ENCODE peak calls at places on chromosome 20, in five cellular contexts. E, S, J, Z and H are unnamed samples.
A peak's percentile ranks its signal among the peaks of the same experiment; 100 is the strongest.

GRCh38 chr20:44154521-44155001 is 32.4 kb downstream of the JPH2 start:
- DNase-seq in E (no peak), S (no peak), J (no peak), Z (no peak), H (no peak)

GRCh38 chr20:14197097-14197496 is 140.3 kb downstream of the FLRT3 start:
- DNase-seq in E (no peak), S (no peak), J (no peak), Z (no peak), H (no peak)

GRCh38 chr20:18258126-18258860 is 30.0 kb upstream of the ZNF133 start:
- DNase-seq in E (no peak), S (no peak), J (no peak), Z (no peak), H (no peak)

GRCh38 chr20:3749689-3750639 is 17.5 kb downstream of the HSPA12B start:
- DNase-seq in E (no peak), S (no peak), J (no peak), Z (peak; percentile 64), H (peak; percentile 38)

GRCh38 chr20:32130965-32131364 is 21.5 kb downstream of the TM9SF4 start:
- DNase-seq in E (no peak), S (no peak), J (no peak), Z (no peak), H (no peak)

GRCh38 chr20:63741676-63742380 is 2.3 kb downstream of the SLC2A4RG start:
- DNase-seq in E (no peak), S (no peak), J (no peak), Z (no peak), H (no peak)

GRCh38 chr20:53413188-53413631 is 180.4 kb downstream of the ZNF217 start:
- DNase-seq in E (no peak), S (peak; percentile 67), J (peak; percentile 22), Z (peak; percentile 8), H (peak; percentile 62)

GRCh38 chr20:1897965-1898464 is 2.8 kb downstream of the SIRPA start:
- DNase-seq in E (no peak), S (no peak), J (peak; percentile 61), Z (no peak), H (no peak)

GRCh38 chr20:25338112-25339023 is 52.3 kb downstream of the ABHD12 start:
- DNase-seq in E (no peak), S (no peak), J (no peak), Z (no peak), H (no peak)

GRCh38 chr20:57389695-57390603 is 1.2 kb upstream of the RBM38 start:
- DNase-seq in E (no peak), S (no peak), J (peak; percentile 23), Z (peak; percentile 29), H (no peak)

GRCh38 chr20:2851086-2851485 is 10.5 kb downstream of the VPS16 start:
- DNase-seq in E (no peak), S (no peak), J (no peak), Z (no peak), H (no peak)

GRCh38 chr20:21395666-21396044 is 1.7 kb downstream of the NKX2-4 start:
- DNase-seq in E (no peak), S (no peak), J (no peak), Z (no peak), H (no peak)

GRCh38 chr20:59010995-59011873 is 4.2 kb upstream of the CTSZ start:
- DNase-seq in E (peak; percentile 27), S (peak; percentile 94), J (peak; percentile 49), Z (no peak), H (no peak)

GRCh38 chr20:56393133-56393472 is 658 bp downstream of the CSTF1 start:
- DNase-seq in E (no peak), S (peak; percentile 19), J (no peak), Z (no peak), H (peak; percentile 5)

GRCh38 chr20:37276494-37277252 is 12.8 kb upstream of the MANBAL start:
- DNase-seq in E (peak; percentile 39), S (peak; percentile 28), J (peak; percentile 33), Z (no peak), H (peak; percentile 71)

GRCh38 chr20:32119734-32120133 is 10.2 kb downstream of the TM9SF4 start:
- DNase-seq in E (no peak), S (no peak), J (no peak), Z (no peak), H (no peak)

GRCh38 chr20:23050847-23051627 is 1.6 kb upstream of the THBD start:
- DNase-seq in E (peak; percentile 52), S (peak; percentile 70), J (peak; percentile 87), Z (peak; percentile 87), H (peak; percentile 40)

GRCh38 chr20:5859611-5860010 is 90.7 kb downstream of the TRMT6 start:
- DNase-seq in E (no peak), S (peak; percentile 28), J (no peak), Z (no peak), H (no peak)

GRCh38 chr20:10523438-10523837 is 88.3 kb downstream of the SLX4IP start:
- DNase-seq in E (no peak), S (peak; percentile 37), J (no peak), Z (no peak), H (no peak)

GRCh38 chr20:37657924-37658800 is 35.7 kb upstream of the CTNNBL1 start:
- DNase-seq in E (no peak), S (no peak), J (no peak), Z (no peak), H (no peak)

GRCh38 chr20:20466341-20466879 is 98.5 kb downstream of the INSM1 start:
- DNase-seq in E (no peak), S (no peak), J (no peak), Z (no peak), H (no peak)

GRCh38 chr20:3082955-3083952 is 1.3 kb downstream of the AVP start:
- DNase-seq in E (no peak), S (no peak), J (no peak), Z (no peak), H (peak; percentile 25)

GRCh38 chr20:20820780-20821495 is 108.5 kb upstream of the RALGAPA2 start:
- DNase-seq in E (no peak), S (no peak), J (no peak), Z (no peak), H (no peak)

GRCh38 chr20:10228330-10228729 is 9.7 kb downstream of the SNAP25 start:
- DNase-seq in E (no peak), S (no peak), J (no peak), Z (no peak), H (no peak)

GRCh38 chr20:21303872-21304586 is 898 bp downstream of the XRN2 start:
- DNase-seq in E (no peak), S (no peak), J (no peak), Z (no peak), H (no peak)

GRCh38 chr20:10448270-10449156 is 13.4 kb downstream of the SLX4IP start:
- DNase-seq in E (no peak), S (no peak), J (no peak), Z (no peak), H (no peak)

GRCh38 chr20:38640486-38640885 is 38.9 kb downstream of the ARHGAP40 start:
- DNase-seq in E (no peak), S (no peak), J (no peak), Z (peak; percentile 32), H (no peak)

GRCh38 chr20:5039255-5039657 is 37.9 kb upstream of the SLC23A2 start:
- DNase-seq in E (no peak), S (no peak), J (no peak), Z (no peak), H (peak; percentile 14)

GRCh38 chr20:48400009-48400408 is 427.8 kb downstream of the PREX1 start:
- DNase-seq in E (no peak), S (no peak), J (no peak), Z (no peak), H (no peak)

GRCh38 chr20:63686492-63687321 is 9.7 kb upstream of the TNFRSF6B start:
- DNase-seq in E (no peak), S (peak; percentile 38), J (peak; percentile 84), Z (no peak), H (peak; percentile 87)

GRCh38 chr20:17794400-17794799 is 94.6 kb downstream of the BANF2 start:
- DNase-seq in E (no peak), S (no peak), J (peak; percentile 32), Z (no peak), H (no peak)

GRCh38 chr20:15061955-15062354 is 724.5 kb upstream of the FLRT3 start:
- DNase-seq in E (no peak), S (peak; percentile 34), J (no peak), Z (no peak), H (no peak)

GRCh38 chr20:309306-309840 is 12.0 kb downstream of the ZCCHC3 start:
- DNase-seq in E (no peak), S (no peak), J (no peak), Z (no peak), H (no peak)

GRCh38 chr20:35000922-35001595 is 45.4 kb downstream of the MYH7B start:
- DNase-seq in E (no peak), S (no peak), J (no peak), Z (no peak), H (no peak)

GRCh38 chr20:35004051-35004725 is 48.5 kb downstream of the MYH7B start:
- DNase-seq in E (no peak), S (no peak), J (peak; percentile 14), Z (no peak), H (no peak)

GRCh38 chr20:35003211-35004031 is 47.8 kb downstream of the MYH7B start:
- DNase-seq in E (no peak), S (no peak), J (no peak), Z (no peak), H (no peak)

GRCh38 chr20:35001596-35002362 is 46.1 kb downstream of the MYH7B start:
- DNase-seq in E (no peak), S (no peak), J (no peak), Z (no peak), H (peak; percentile 25)

GRCh38 chr20:35002426-35003210 is 47.0 kb downstream of the MYH7B start:
- DNase-seq in E (no peak), S (no peak), J (no peak), Z (no peak), H (no peak)
- H3K27ac ChIP-seq in E (no peak overlapping the region), S (no peak overlapping the region), J (no peak overlapping the region), Z (no peak overlapping the region), H (no peak overlapping the region)

GRCh38 chr20:35820715-35821114 is 48.9 kb downstream of the PHF20 start:
- DNase-seq in E (no peak), S (peak; percentile 13), J (no peak), Z (no peak), H (peak; percentile 16)
- H3K27ac ChIP-seq in E (no peak overlapping the region), S (no peak overlapping the region), J (no peak overlapping the region), Z (no peak overlapping the region), H (no peak overlapping the region)

GRCh38 chr20:51365670-51366069 is 176.8 kb downstream of the NFATC2 start:
- DNase-seq in E (no peak), S (peak; percentile 84), J (no peak), Z (no peak), H (no peak)
- H3K27ac ChIP-seq in E (peak overlapping the region; percentile 83), S (peak overlapping the region; percentile 94), J (peak overlapping the region; percentile 58), Z (no peak overlapping the region), H (no peak overlapping the region)

GRCh38 chr20:62350098-62350628 is 16.9 kb downstream of the LAMA5 start:
- DNase-seq in E (peak; percentile 88), S (peak; percentile 96), J (no peak), Z (no peak), H (peak; percentile 74)

GRCh38 chr20:62348604-62349003 is 18.5 kb downstream of the LAMA5 start:
- DNase-seq in E (no peak), S (no peak), J (no peak), Z (no peak), H (no peak)

GRCh38 chr20:62351469-62352401 is 15.4 kb downstream of the LAMA5 start:
- DNase-seq in E (no peak), S (no peak), J (no peak), Z (no peak), H (no peak)

GRCh38 chr20:62350629-62351422 is 16.3 kb downstream of the LAMA5 start:
- DNase-seq in E (no peak), S (no peak), J (no peak), Z (no peak), H (no peak)

GRCh38 chr20:62349537-62350097 is 17.5 kb downstream of the LAMA5 start:
- DNase-seq in E (no peak), S (no peak), J (no peak), Z (no peak), H (no peak)
- H3K27ac ChIP-seq in E (peak overlapping the region; percentile 98), S (peak overlapping the region; percentile 97), J (no peak overlapping the region), Z (no peak overlapping the region), H (no peak overlapping the region)